ENCODE peak calls at places on chromosomes 5 and 9, in four cellular contexts. C, F, N and P are unnamed samples.

GRCh38 chr5:156922207-156922792 is 40.7 kb downstream of the TIMD4 start:
- DNase-seq in C (no peak), N (no peak), F (no peak), P (no peak)

GRCh38 chr9:120921751-120922181 is 4.8 kb downstream of the TRAF1 start:
- DNase-seq in N (no peak), C (no peak), F (no peak), P (no peak)

GRCh38 chr5:657570-657969 is 35.6 kb downstream of the TPPP start:
- DNase-seq in F (peak; percentile 34), C (peak; percentile 22), N (no peak), P (no peak)

GRCh38 chr9:120904999-120905793 is 21.4 kb downstream of the TRAF1 start:
- DNase-seq in F (no peak), N (no peak), C (no peak), P (no peak)

GRCh38 chr5:89028579-89029272 is 145.7 kb upstream of the MEF2C start:
- DNase-seq in F (no peak), N (no peak), C (no peak), P (no peak)

GRCh38 chr5:124806026-124806856 is 59.8 kb upstream of the ZNF608 start:
- DNase-seq in F (peak; percentile 80), C (peak; percentile 84), N (no peak), P (peak; percentile 84)

GRCh38 chr5:72320022-72320898 is at the start of the genes MRPS27 and PTCD2:
- DNase-seq in C (peak; percentile 96), N (peak; percentile 97), F (peak; percentile 97), P (peak; percentile 95)

GRCh38 chr9:33130961-33131360 is 36.2 kb downstream of the B4GALT1 start:
- DNase-seq in C (no peak), F (no peak), N (no peak), P (no peak)

GRCh38 chr5:79689541-79690466 is at the start of gene CMYA5:
- DNase-seq in N (no peak), F (peak; percentile 55), C (peak; percentile 31), P (peak; percentile 69)

GRCh38 chr5:138876811-138877210 is 1.7 kb upstream of the LRRTM2 start:
- DNase-seq in F (no peak), N (no peak), C (no peak), P (no peak)

GRCh38 chr9:74951725-74952151 is 974 bp downstream of the C9orf40 start:
- DNase-seq in N (peak; percentile 79), C (peak; percentile 21), F (peak; percentile 74), P (no peak)

GRCh38 chr9:101664432-101664831 is 69.7 kb upstream of the PPP3R2 start:
- DNase-seq in F (no peak), N (no peak), C (no peak), P (no peak)

GRCh38 chr9:112764344-112764743 is 13.8 kb downstream of the SNX30 start:
- DNase-seq in N (no peak), C (no peak), F (no peak), P (no peak)

GRCh38 chr5:501040-501832 is 23.0 kb downstream of the SLC9A3 start:
- DNase-seq in F (no peak), C (no peak), N (no peak), P (no peak)

DNA sequence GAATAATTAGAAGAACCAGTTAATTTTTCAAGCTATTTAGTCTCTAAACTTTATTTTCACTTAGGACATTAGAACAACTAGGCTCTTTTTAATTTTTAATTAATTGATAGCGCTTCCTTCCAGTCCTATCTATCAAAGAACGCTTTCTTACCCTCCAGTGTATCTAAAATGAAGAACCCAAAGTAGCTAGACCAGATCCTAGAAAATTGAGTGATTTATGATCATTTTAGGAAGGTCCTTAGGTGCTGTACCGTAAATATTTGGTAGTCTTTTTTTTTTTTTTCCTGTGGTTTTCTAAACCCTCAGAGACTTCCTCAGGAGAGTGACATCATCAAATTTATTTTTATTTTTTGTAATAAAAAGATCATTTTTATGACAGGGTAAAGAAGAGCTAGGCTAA is 197.4 kb downstream of the WDR70 start:
- DNase-seq in C (no peak), N (no peak), F (no peak), P (no peak)
- TF ChIP-seq CTCF in C (no peak), N (no peak), F (no peak), P (no peak)

GRCh38 chr9:28951945-28952344 is 1378.7 kb upstream of the C9orf72 start:
- DNase-seq in N (no peak), F (no peak), C (no peak), P (no peak)
- TF ChIP-seq CTCF in N (no peak), F (no peak), C (no peak), P (no peak)

DNA sequence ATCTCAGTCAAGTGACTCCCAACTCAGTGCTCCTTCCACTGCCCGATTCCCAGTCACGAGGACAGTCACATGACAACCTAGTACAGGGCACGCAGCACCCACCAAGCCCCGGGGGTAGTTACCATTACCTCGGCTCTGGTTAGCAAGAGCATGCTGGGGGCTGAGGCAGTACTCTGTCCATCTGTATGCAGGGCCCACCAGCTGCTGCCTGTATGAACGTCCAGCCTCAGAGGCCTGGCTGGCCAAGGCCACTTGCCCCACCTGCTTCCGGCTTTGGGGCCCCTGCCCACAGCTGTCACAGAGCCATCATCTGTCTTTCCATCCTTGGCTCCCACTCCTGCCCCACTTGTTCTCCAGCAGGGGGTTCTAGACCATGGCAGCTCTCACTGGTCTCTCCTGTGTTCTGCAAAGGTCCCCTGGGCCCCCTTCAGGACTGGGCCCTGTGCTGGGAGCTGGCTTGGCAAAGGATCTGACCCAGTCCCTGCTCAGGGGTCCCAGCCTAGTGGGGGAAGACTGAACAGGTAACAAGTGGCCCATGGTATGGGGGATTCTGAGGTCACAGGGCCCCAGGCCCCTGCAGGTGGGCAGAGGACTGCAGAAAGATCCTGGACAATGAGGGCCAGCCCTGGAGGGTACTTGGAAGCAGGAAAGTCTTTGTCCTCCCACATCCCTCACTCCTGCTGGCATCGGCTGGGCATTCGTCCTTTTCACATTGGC is 3.3 kb downstream of the RPL35 start:
- DNase-seq in C (no peak), F (no peak), N (peak; percentile 62), P (no peak)
- TF ChIP-seq CTCF in C (no peak), F (no peak), N (no peak), P (no peak)

GRCh38 chr5:143207563-143208364 is 195.7 kb downstream of the NR3C1 start:
- DNase-seq in C (no peak), N (no peak), F (no peak), P (no peak)

GRCh38 chr5:143209881-143210395 is 193.5 kb downstream of the NR3C1 start:
- DNase-seq in N (no peak), C (no peak), F (no peak), P (no peak)

GRCh38 chr5:143208365-143208641 is 195.2 kb downstream of the NR3C1 start:
- DNase-seq in N (no peak), C (no peak), F (no peak), P (no peak)

GRCh38 chr5:143207058-143207457 is 196.4 kb downstream of the NR3C1 start:
- DNase-seq in N (no peak), F (no peak), C (no peak), P (no peak)

DNA sequence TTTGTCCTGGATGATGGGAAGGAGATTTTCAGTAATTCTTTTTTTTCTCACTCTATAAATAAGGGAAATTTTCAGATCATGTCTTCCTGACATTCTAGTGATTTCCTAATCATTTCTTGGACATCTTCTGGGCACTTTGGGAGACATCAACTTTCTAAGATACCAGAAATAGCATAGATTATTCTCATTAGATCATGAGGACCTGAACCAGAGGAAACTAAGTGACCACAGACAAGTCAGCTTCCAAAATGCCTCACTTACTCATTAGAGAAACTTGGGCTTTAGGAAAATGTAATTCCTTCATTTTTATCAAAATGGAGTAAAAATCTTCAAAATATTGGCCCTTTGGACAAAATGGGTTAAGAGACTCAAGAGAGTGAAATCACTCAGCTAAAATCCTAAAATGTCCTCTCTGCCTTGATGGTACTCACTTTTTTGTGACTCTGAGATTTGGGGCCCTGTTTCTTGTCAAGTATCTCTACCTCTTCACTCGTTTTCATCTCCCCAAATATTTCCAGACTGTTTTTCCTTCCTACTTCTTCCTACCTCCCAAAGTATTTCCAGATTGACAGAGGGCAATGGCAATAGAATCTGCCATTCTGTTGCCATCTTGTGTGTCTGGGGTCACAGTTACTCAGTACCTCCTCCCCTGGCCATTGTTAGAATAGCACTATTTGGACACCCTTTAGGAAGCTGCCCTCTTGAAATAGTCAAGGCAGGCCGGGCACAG is 194.5 kb downstream of the NR3C1 start:
- DNase-seq in F (no peak), N (no peak), C (no peak), P (no peak)
- TF ChIP-seq CTCF in F (no peak), N (no peak), C (peak; percentile 26), P (peak; percentile 34)

GRCh38 chr5:90162324-90162723 is 247.2 kb downstream of the CETN3 start:
- DNase-seq in C (no peak), N (no peak), F (no peak), P (no peak)

GRCh38 chr5:90166816-90167215 is 242.7 kb downstream of the CETN3 start:
- DNase-seq in C (no peak), F (no peak), N (no peak), P (no peak)

GRCh38 chr5:90158131-90158530 is 251.4 kb downstream of the CETN3 start:
- DNase-seq in N (no peak), C (no peak), F (no peak), P (no peak)

GRCh38 chr5:90161399-90161798 is 248.2 kb downstream of the CETN3 start:
- DNase-seq in N (no peak), C (peak; percentile 70), F (peak; percentile 57), P (no peak)
- TF ChIP-seq CTCF in N (no peak), C (no peak), F (peak; percentile 24), P (peak; percentile 48)

DNA sequence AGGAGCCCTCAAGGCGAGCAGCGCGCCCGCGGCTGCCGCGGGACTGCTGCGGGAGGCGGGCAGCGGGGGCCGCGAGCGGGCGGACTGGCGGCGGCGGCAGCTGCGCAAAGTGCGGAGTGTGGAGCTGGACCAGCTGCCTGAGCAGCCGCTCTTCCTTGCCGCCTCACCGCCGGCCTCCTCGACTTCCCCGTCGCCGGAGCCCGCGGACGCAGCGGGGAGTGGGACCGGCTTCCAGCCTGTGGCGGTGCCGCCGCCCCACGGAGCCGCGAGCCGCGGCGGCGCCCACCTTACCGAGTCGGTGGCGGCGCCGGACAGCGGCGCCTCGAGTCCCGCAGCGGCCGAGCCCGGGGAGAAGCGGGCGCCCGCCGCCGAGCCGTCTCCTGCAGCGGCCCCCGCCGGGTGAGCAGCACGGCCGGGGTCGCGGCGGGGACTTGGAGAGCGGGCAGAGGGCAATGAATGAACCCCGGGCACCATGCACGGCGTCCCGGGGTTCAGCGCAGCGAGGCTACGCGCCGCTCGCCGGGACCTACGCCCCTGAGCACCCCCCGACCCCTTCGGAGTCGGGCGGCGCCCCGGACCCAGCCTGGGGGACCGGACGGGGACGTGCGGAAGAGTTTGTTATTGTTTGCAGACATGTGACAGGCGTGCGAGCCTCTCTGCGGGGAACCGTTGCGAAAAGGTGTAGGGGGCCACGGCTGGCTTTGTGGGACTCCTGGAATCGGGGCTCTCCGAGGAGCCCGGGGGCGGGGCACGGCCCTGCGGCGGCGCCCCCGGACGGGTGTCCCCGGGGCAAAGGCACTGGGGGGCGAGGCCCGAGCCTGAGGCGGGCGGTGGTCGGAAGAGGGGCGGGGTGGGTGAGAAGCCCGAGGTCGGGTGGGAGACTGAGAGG is 552 bp downstream of the MAP3K1 start:
- DNase-seq in C (peak; percentile 32), N (peak; percentile 73), F (peak; percentile 72), P (peak; percentile 75)
- TF ChIP-seq CTCF in C (no peak), N (no peak), F (no peak), P (no peak)